ENCODE peak calls at places on chromosomes 4 and X, in ten cellular contexts. P is BE2C; I is nucleus accumbens; J is NCI-H2107; N is GM19239; S is fibroblast of gingiva; G is iris pigment epithelial cell; Q is non-pigmented ciliary epithelial cell; A is activated T-cell treated with anti-CD3 and anti-CD28 coated beads, Interleukin-2, amount 50 U/mL, for 72 hours; E is HFF-Myc. V is an unnamed sample.

GRCh38 chr4:136863756-136864155 is 668.5 kb downstream of the PCDH18 start:
- DNase-seq in P (peak), I (no peak), J (no peak), N (no peak), S (peak), G (no peak), Q (no peak), A (no peak), E (no peak), V (no peak)

GRCh38 chr4:6420036-6420435 is 52.4 kb downstream of the PPP2R2C start:
- DNase-seq in P (no peak), I (no peak), J (no peak), N (no peak), S (no peak), G (no peak), Q (no peak), A (no peak), E (no peak), V (no peak)

GRCh38 chr4:30757357-30757756 is 37.2 kb downstream of the PCDH7 start:
- DNase-seq in P (no peak), I (no peak), J (no peak), N (no peak), S (peak), G (peak), Q (peak), A (no peak), E (peak), V (no peak)

GRCh38 chrX:69431417-69431816 is 72.7 kb upstream of the NALF2 start:
- DNase-seq in P (no peak), I (no peak), J (no peak), N (no peak), S (no peak), G (no peak), Q (no peak), A (no peak), E (no peak), V (no peak)

GRCh38 chrX:20507901-20508620 is 241.4 kb upstream of the RPS6KA3 start:
- DNase-seq in P (peak), I (no peak), J (no peak), N (no peak), S (no peak), G (no peak), Q (no peak), A (no peak), E (no peak), V (no peak)

GRCh38 chrX:134520860-134521390 is 61.0 kb downstream of the HPRT1 start:
- DNase-seq in P (peak), I (no peak), J (peak), N (no peak), S (peak), G (peak), Q (no peak), A (no peak), E (peak), V (no peak)

GRCh38 chr4:4880492-4880891 is 21.0 kb downstream of the MSX1 start:
- DNase-seq in P (no peak), I (no peak), J (no peak), N (no peak), S (no peak), G (peak), Q (no peak), A (no peak), E (no peak), V (no peak)

GRCh38 chrX:40646489-40647306 is 663 bp downstream of the CXorf38 start:
- DNase-seq in P (peak), I (no peak), J (no peak), N (no peak), S (peak), G (peak), Q (no peak), A (peak), E (no peak), V (no peak)

GRCh38 chr4:112857461-112857860 is 192.0 kb upstream of the ANK2 start:
- DNase-seq in P (no peak), I (no peak), J (no peak), N (no peak), S (peak), G (peak), Q (peak), A (no peak), E (peak), V (no peak)

GRCh38 chr4:152044341-152044740 is 283.5 kb upstream of the GATB start:
- DNase-seq in P (no peak), I (no peak), J (no peak), N (no peak), S (no peak), G (no peak), Q (no peak), A (no peak), E (no peak), V (no peak)

GRCh38 chr4:110793381-110793801 is 170.5 kb upstream of the PITX2 start:
- DNase-seq in P (no peak), I (no peak), J (no peak), N (no peak), S (no peak), G (peak), Q (peak), A (no peak), E (no peak), V (no peak)

GRCh38 chr4:17332483-17332882 is 179.4 kb downstream of the QDPR start:
- DNase-seq in P (no peak), I (no peak), J (no peak), N (no peak), S (no peak), G (no peak), Q (no peak), A (no peak), E (no peak), V (no peak)

GRCh38 chr4:74794341-74794801 is at the start of gene BTC:
- DNase-seq in P (no peak), I (peak), J (no peak), N (no peak), S (peak), G (peak), Q (no peak), A (no peak), E (no peak), V (no peak)

GRCh38 chr4:1359161-1359535 is 12.1 kb downstream of the UVSSA start:
- DNase-seq in P (no peak), I (no peak), J (no peak), N (no peak), S (no peak), G (no peak), Q (no peak), A (no peak), E (no peak), V (no peak)

GRCh38 chrX:56813318-56813837 is 84.3 kb downstream of the NBDY start:
- DNase-seq in P (no peak), I (no peak), J (no peak), N (no peak), S (peak), G (peak), Q (peak), A (peak), E (peak), V (no peak)

GRCh38 chr4:163048447-163048846 is 118.2 kb downstream of the NAF1 start:
- DNase-seq in P (peak), I (no peak), J (no peak), N (no peak), S (peak), G (peak), Q (no peak), A (peak), E (no peak), V (no peak)

GRCh38 chrX:151789179-151789800 is 54.7 kb downstream of the CNGA2 start:
- DNase-seq in P (no peak), I (no peak), J (no peak), N (no peak), S (peak), G (peak), Q (peak), A (no peak), E (peak), V (no peak)

GRCh38 chr4:6824071-6824470 is 41.5 kb downstream of the KIAA0232 start:
- DNase-seq in P (no peak), I (no peak), J (no peak), N (no peak), S (no peak), G (no peak), Q (no peak), A (no peak), E (no peak), V (no peak)

GRCh38 chr4:189096108-189096507 is 844.6 kb upstream of the FRG1 start:
- DNase-seq in P (no peak), I (no peak), J (no peak), N (no peak), S (no peak), G (no peak), Q (no peak), A (no peak), E (no peak), V (no peak)

GRCh38 chr4:141429933-141430332 is 206.4 kb upstream of the IL15 start:
- DNase-seq in P (no peak), I (no peak), J (no peak), N (no peak), S (no peak), G (no peak), Q (no peak), A (no peak), E (no peak), V (no peak)

GRCh38 chr4:140595065-140595464 is 26.3 kb upstream of the UCP1 start:
- DNase-seq in P (no peak), I (no peak), J (peak), N (no peak), S (no peak), G (peak), Q (no peak), A (no peak), E (no peak), V (no peak)

GRCh38 chr4:14667624-14668295 is 334.5 kb upstream of the CPEB2 start:
- DNase-seq in P (no peak), I (no peak), J (no peak), N (no peak), S (peak), G (peak), Q (no peak), A (no peak), E (no peak), V (no peak)

GRCh38 chr4:68797048-68797447 is 18.7 kb upstream of the UGT2B10 start:
- DNase-seq in P (no peak), I (no peak), J (no peak), N (no peak), S (no peak), G (no peak), Q (no peak), A (no peak), E (no peak), V (no peak)

GRCh38 chr4:8594097-8595038 is 1.8 kb downstream of the CPZ start:
- DNase-seq in P (peak), I (no peak), J (no peak), N (peak), S (peak), G (peak), Q (peak), A (peak), E (peak), V (no peak)

GRCh38 chrX:115189646-115190635 is 731 bp downstream of the RBMXL3 start:
- DNase-seq in P (no peak), I (no peak), J (no peak), N (no peak), S (no peak), G (no peak), Q (no peak), A (no peak), E (no peak), V (no peak)

GRCh38 chrX:101619336-101619735 is 1.5 kb upstream of the ARMCX6 start:
- DNase-seq in P (no peak), I (no peak), J (peak), N (no peak), S (no peak), G (peak), Q (no peak), A (no peak), E (no peak), V (no peak)

GRCh38 chr4:54254915-54255246 is 25.8 kb downstream of the PDGFRA start:
- DNase-seq in P (no peak), I (no peak), J (no peak), N (no peak), S (peak), G (no peak), Q (no peak), A (no peak), E (no peak), V (no peak)

GRCh38 chrX:100072286-100072685 is 337.8 kb downstream of the PCDH19 start:
- DNase-seq in P (no peak), I (no peak), J (no peak), N (no peak), S (no peak), G (no peak), Q (no peak), A (no peak), E (no peak), V (no peak)

GRCh38 chrX:10243056-10243455 is 86.3 kb downstream of the CLCN4 start:
- DNase-seq in P (no peak), I (no peak), J (no peak), N (no peak), S (no peak), G (peak), Q (no peak), A (no peak), E (no peak), V (no peak)

GRCh38 chr4:71614626-71615025 is 169.3 kb downstream of the GC start:
- DNase-seq in P (no peak), I (no peak), J (no peak), N (no peak), S (no peak), G (no peak), Q (no peak), A (no peak), E (no peak), V (no peak)

GRCh38 chr4:118032691-118033090 is 1.6 kb upstream of the NDST3 start:
- DNase-seq in P (peak), I (no peak), J (no peak), N (no peak), S (no peak), G (peak), Q (no peak), A (no peak), E (no peak), V (no peak)

GRCh38 chr4:183401473-183401872 is 43.0 kb upstream of the CDKN2AIP start:
- DNase-seq in P (no peak), I (no peak), J (no peak), N (no peak), S (no peak), G (no peak), Q (no peak), A (no peak), E (no peak), V (no peak)

GRCh38 chr4:158444621-158445020 is 77.1 kb upstream of the RXFP1 start:
- DNase-seq in P (no peak), I (no peak), J (no peak), N (no peak), S (peak), G (peak), Q (no peak), A (no peak), E (no peak), V (no peak)